ENCODE peak calls at places on chromosome X, in six cellular contexts. Y is heart right ventricle, I is bronchial epithelial cell, E is IMR-90, C is BE2C, D is foreskin fibroblast. Z is an unnamed sample.

GRCh38 chrX:129678176-129678880 is 23.6 kb upstream of the APLN start:
- DNase-seq in Y (peak; percentile 14), I (no peak), E (no peak), C (peak; percentile 37), D (no peak), Z (no peak)

GRCh38 chrX:41963348-41963747 is 40.0 kb upstream of the CASK start:
- DNase-seq in Y (peak; percentile 21), I (no peak), E (no peak), C (no peak), D (no peak), Z (no peak)

GRCh38 chrX:33062016-33062415 is 149.3 kb downstream of the DMD start:
- DNase-seq in Y (no peak), I (no peak), E (no peak), C (no peak), D (no peak), Z (no peak)

GRCh38 chrX:69060631-69061408 is 104.4 kb downstream of the PJA1 start:
- DNase-seq in Y (peak; percentile 60), I (peak; percentile 26), E (peak; percentile 31), C (no peak), D (peak; percentile 1), Z (peak; percentile 34)

GRCh38 chrX:139826065-139827044 is 106.5 kb downstream of the ATP11C start:
- DNase-seq in Y (no peak), I (peak; percentile 76), E (peak; percentile 83), C (peak; percentile 13), D (no peak), Z (peak; percentile 64)

GRCh38 chrX:37905436-37906147 is 58.2 kb upstream of the DYNLT3 start:
- DNase-seq in Y (no peak), I (no peak), E (peak; percentile 30), C (peak; percentile 76), D (no peak), Z (peak; percentile 78)

GRCh38 chrX:115968436-115969252 is 201.9 kb upstream of the AGTR2 start:
- DNase-seq in Y (peak; percentile 52), I (peak; percentile 31), E (no peak), C (peak; percentile 67), D (no peak), Z (peak; percentile 8)

GRCh38 chrX:40459576-40460158 is 121.1 kb upstream of the ATP6AP2 start:
- DNase-seq in Y (no peak), I (no peak), E (no peak), C (no peak), D (no peak), Z (no peak)

GRCh38 chrX:120310861-120311631 is at the start of gene TMEM255A:
- DNase-seq in Y (no peak), I (no peak), E (no peak), C (peak; percentile 33), D (no peak), Z (peak; percentile 3)

GRCh38 chrX:80816051-80816450 is 6.4 kb upstream of the BRWD3 start:
- DNase-seq in Y (no peak), I (no peak), E (no peak), C (no peak), D (no peak), Z (no peak)

GRCh38 chrX:36640232-36640631 is 367.9 kb upstream of the FAM47C start:
- DNase-seq in Y (no peak), I (no peak), E (no peak), C (no peak), D (no peak), Z (no peak)
- TF ChIP-seq CTCF in Y (no peak), I (no peak), E (no peak), C (no peak), D (no peak), Z (no peak)

GRCh38 chrX:78800114-78800513 is 52.6 kb downstream of the LPAR4 start:
- DNase-seq in Y (no peak), I (no peak), E (no peak), C (no peak), D (no peak), Z (no peak)

GRCh38 chrX:78796916-78797315 is 49.4 kb downstream of the LPAR4 start:
- DNase-seq in Y (no peak), I (no peak), E (no peak), C (no peak), D (no peak), Z (no peak)

GRCh38 chrX:78801522-78801921 is 54.0 kb downstream of the LPAR4 start:
- DNase-seq in Y (no peak), I (no peak), E (no peak), C (no peak), D (no peak), Z (no peak)

DNA sequence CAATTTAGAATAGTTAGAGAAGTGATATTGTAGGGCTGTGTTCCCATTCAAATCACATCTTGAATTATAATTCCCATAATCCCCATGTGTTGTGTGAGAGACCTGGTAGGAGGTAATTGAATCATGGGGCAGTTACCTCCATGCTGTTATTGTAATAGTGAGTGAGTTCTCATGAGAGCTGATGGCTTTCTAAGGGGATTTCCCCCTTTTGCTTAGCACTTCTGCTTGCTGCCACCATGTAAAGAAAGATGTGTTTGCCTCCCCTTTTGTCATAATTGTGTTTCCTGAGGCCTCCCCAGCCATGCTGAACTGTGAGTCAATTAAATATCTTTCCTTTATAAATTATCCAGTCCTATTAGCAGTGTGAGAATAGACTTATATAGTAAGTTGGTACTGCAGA is 53.2 kb downstream of the LPAR4 start:
- DNase-seq in Y (no peak), I (no peak), E (no peak), C (no peak), D (no peak), Z (no peak)
- H3K4me3 ChIP-seq in Y (no peak overlapping the region), I (no peak overlapping the region), E (no peak overlapping the region), C (no peak overlapping the region), D (no peak overlapping the region), Z (no peak overlapping the region)

GRCh38 chrX:56786889-56787733 is 58.1 kb downstream of the NBDY start:
- DNase-seq in Y (no peak), I (no peak), E (no peak), C (no peak), D (no peak), Z (no peak)

GRCh38 chrX:56788717-56789122 is 59.7 kb downstream of the NBDY start:
- DNase-seq in Y (no peak), I (peak; percentile 18), E (peak; percentile 47), C (no peak), D (no peak), Z (peak; percentile 30)

GRCh38 chrX:56787734-56788152 is 58.7 kb downstream of the NBDY start:
- DNase-seq in Y (no peak), I (no peak), E (no peak), C (no peak), D (no peak), Z (no peak)

GRCh38 chrX:56789518-56790070 is 60.6 kb downstream of the NBDY start:
- DNase-seq in Y (no peak), I (no peak), E (no peak), C (no peak), D (no peak), Z (no peak)

GRCh38 chrX:56788229-56788628 is 59.2 kb downstream of the NBDY start:
- DNase-seq in Y (no peak), I (no peak), E (peak; percentile 26), C (no peak), D (no peak), Z (no peak)
- TF ChIP-seq CTCF in Y (no peak), I (no peak), E (peak; percentile 38), C (no peak), D (no peak), Z (no peak)

DNA sequence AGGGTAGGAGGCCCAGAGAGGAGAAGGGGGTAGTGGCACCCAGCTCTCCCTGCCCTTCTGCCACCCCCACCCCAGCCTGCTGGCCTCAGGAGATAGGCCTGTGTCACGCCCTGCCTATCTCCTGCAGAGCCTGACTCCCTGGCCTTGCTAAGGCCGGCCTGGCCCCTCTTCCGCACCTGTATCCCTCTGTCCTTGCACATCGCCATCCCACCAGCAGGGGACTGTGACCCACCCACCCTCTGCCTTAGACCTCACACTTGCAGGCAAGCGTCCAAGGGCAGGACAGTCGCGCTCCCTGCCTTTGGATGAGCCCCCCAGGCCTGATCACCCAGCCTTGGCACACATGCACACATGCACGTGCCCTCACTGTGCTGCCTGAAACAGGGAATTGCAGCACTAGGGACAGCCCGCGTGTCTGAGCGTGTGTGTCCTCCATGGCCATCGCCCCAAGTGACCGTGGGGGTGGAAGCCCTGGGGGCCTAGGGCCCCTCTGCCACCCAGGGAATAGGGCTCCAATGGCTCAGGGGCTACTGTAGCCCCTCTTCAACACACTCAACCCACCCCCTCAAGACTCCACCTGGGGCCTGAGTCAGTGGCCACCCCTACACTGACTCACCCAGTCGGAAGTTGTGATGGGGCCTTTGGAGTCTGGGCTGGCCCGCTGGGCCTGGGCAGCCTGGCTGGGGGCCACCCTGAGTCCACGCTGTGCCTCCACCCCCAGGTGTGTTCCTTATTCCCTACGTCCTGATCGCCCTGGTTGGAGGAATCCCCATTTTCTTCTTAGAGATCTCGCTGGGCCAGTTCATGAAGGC is 2.1 kb downstream of the SLC6A8 start:
- DNase-seq in Y (no peak), I (peak; percentile 46), E (peak; percentile 23), C (peak; percentile 64), D (no peak), Z (no peak)
- H3K4me3 ChIP-seq in Y (peak overlapping the region; percentile 47), I (peak overlapping the region; percentile 50), E (peak overlapping the region; percentile 51), C (peak overlapping the region; percentile 52), D (peak overlapping the region; percentile 43), Z (peak overlapping the region; percentile 12)

DNA sequence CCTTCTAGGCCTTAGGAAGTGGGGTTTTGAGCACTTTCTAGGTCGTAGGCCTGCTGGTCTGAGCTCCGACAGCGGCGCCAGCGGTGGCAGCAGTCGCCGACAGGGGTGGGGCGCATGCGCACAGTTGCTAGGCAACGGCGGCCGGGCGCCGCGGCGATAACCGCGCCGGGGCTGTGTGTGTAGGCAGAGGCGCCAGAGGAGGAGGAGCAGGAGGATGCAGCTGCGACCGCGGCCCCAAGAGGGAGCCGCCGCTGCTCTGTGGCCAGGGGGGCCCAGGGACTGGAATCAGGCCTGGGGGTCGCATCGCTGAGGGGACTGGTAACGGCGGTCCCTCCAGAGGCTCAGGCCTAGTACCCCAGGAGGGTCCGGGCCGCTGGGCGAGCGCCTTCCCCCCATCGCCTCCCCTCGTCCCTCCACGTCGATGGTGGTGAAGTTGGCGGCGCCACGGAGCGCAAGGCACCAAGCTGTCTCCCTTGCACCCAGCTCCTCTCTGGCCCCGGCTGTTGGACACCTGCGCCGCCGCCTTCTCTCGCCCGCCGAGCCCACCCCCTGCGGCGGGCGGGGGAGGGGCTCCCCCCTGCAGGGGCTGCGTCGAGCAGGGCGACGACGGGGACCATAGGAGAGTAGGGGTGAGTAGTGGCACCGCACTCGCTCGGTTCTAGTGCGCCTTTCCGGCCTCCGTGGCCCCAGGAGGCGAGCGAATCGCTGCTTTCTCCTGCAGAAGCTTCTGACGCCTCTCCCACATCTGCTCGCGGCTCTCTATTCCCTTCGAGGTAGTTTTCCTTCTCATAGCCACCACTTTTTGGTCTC is 58.6 kb upstream of the ZC4H2 start:
- DNase-seq in Y (peak; percentile 41), I (peak; percentile 50), E (peak; percentile 68), C (peak; percentile 87), D (peak; percentile 57), Z (peak; percentile 50)
- TF ChIP-seq CTCF in Y (no peak), I (peak; percentile 21), E (peak; percentile 40), C (peak; percentile 43), D (peak; percentile 43), Z (peak; percentile 39)

DNA sequence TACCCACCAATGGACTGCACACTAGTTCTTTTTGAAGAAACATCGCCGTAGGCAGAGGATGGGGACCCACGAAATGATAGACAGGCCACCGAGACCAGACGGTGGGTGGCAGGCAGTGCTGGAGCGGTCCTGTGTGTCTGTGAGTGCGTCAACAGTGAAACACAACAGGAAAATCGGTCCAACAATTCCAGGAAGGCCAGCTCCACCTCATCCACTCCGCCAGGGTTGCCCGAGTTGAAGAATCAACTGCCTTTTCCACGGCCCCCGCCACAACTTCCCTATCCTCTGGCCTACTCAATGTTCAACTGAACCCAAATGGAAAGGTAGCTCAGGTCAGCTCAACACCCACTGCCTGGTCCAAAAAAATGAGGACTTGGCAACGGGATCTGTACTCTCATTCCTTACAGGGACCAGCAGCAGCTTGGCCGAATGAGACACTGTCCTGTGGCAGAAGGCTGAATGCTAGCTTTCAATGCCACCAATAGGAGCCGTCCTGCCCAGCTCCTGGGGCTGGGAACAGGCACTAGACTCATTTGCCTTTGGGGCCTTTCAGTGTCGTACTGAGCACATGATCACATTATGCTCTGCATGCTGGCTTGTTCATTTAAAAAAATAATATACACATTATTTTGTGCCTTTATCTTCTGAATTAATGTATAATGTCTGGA is 43.5 kb downstream of the MID1 start:
- DNase-seq in Y (peak; percentile 65), I (peak; percentile 7), E (no peak), C (peak; percentile 30), D (no peak), Z (no peak)
- H3K4me3 ChIP-seq in Y (peak overlapping the region; percentile 46), I (no peak overlapping the region), E (no peak overlapping the region), C (no peak overlapping the region), D (no peak overlapping the region), Z (no peak overlapping the region)

Z was measured in astrocyte of the spinal cord.